ENCODE peak calls at places on chromosome 18, in five cellular contexts. B is OCI-LY7, G is AG04450, I is fibroblast of pulmonary artery, J is astrocyte of the spinal cord. N is an unnamed sample.

GRCh38 chr18:59624384-59624760 is 72.9 kb downstream of the CCBE1 start:
- DNase-seq in J (no peak), G (no peak), B (no peak), I (no peak), N (peak)

GRCh38 chr18:934518-935123 is 29.9 kb downstream of the ADCYAP1 start:
- DNase-seq in I (no peak), G (no peak), B (no peak), J (no peak), N (peak)

GRCh38 chr18:75854174-75854573 is 426.7 kb upstream of the SMIM21 start:
- DNase-seq in B (peak), I (no peak), G (no peak), J (no peak), N (no peak)

GRCh38 chr18:58603365-58604067 is 25.4 kb downstream of the ALPK2 start:
- DNase-seq in B (no peak), I (peak), G (no peak), J (peak), N (no peak)

GRCh38 chr18:64710105-64710861 is 561.4 kb upstream of the LINC00305 start:
- DNase-seq in J (peak), G (no peak), B (no peak), I (no peak), N (no peak)

GRCh38 chr18:80126797-80127196 is 17.7 kb downstream of the ADNP2 start:
- DNase-seq in B (no peak), J (no peak), G (no peak), I (no peak), N (no peak)

GRCh38 chr18:43405097-43405496 is 127.8 kb upstream of the SYT4 start:
- DNase-seq in B (no peak), G (no peak), I (peak), J (no peak), N (peak)

GRCh38 chr18:6341709-6342108 is 73.0 kb downstream of the L3MBTL4 start:
- DNase-seq in J (no peak), I (no peak), G (no peak), B (no peak), N (no peak)

GRCh38 chr18:22346342-22346967 is 71.3 kb downstream of the CTAGE1 start:
- DNase-seq in B (no peak), I (peak), J (peak), G (peak), N (peak)

GRCh38 chr18:4720498-4720897 is 265.4 kb upstream of the DLGAP1 start:
- DNase-seq in B (peak), J (no peak), I (no peak), G (no peak), N (no peak)

GRCh38 chr18:5895886-5896740 is 791 bp upstream of the TMEM200C start:
- DNase-seq in G (no peak), B (no peak), I (no peak), J (peak), N (no peak)

GRCh38 chr18:22503803-22504202 is 86.1 kb upstream of the CTAGE1 start:
- DNase-seq in G (peak), B (no peak), J (no peak), I (peak), N (peak)

GRCh38 chr18:48036191-48036590 is 105.7 kb upstream of the SMAD2 start:
- DNase-seq in B (no peak), I (no peak), G (no peak), J (no peak), N (peak)

GRCh38 chr18:3653859-3654441 is 204.0 kb downstream of the TGIF1 start:
- DNase-seq in I (no peak), B (no peak), J (no peak), G (no peak), N (no peak)

GRCh38 chr18:3654442-3655253 is 204.7 kb downstream of the TGIF1 start:
- DNase-seq in I (no peak), B (no peak), J (no peak), G (no peak), N (no peak)

GRCh38 chr18:3651266-3651665 is 201.3 kb downstream of the TGIF1 start:
- DNase-seq in G (no peak), I (no peak), J (no peak), B (no peak), N (no peak)

GRCh38 chr18:3653263-3653858 is 203.4 kb downstream of the TGIF1 start:
- DNase-seq in J (no peak), I (no peak), B (no peak), G (no peak), N (no peak)

DNA sequence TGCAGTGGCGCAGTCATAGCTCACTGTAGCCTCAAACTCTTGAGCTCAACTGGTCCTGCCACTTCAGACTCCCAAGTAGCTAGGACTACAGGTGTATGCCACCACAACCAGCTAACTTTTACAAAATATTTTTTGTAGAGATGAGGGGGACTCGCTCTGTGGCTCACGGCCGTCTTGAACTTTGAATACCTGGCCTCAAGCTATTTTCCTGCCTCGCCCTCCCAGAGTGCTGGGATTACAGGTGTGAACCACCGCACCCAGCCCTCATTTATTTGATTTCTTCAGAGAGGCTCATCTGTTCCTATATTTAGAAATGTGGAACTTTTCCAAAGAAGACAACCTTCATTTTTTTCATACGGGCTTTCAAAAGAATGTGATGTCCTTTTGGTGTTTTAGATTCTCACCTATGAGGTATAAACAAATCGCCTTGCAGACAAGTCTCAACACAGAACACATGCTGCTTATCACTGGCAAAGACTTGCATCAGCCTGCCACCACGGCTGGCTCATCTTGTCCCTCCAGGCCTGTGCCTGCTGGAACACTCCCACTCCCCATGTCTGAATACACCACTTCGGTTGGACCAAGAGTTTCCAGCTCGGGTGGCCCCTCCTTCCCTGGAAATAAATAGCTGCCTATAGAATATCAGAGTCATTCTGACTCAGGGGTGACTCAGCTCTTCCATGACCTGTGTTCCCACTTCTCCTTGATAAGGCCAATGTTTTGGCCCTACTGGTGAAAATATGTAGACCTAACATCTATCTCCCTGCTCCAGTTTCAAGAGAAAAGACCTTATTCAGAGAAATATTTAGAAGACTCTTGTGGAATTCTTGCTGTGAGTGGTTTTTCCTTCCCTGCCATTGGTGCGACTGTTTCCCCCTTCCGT is 202.6 kb downstream of the TGIF1 start:
- DNase-seq in J (peak), B (no peak), I (peak), G (peak), N (peak)
- H3K4me3 ChIP-seq in J (no peak), B (no peak), I (peak), G (no peak), N (peak)

GRCh38 chr18:69400976-69401474 is 337 bp downstream of the DOK6 start:
- DNase-seq in I (peak), J (peak), B (no peak), G (no peak), N (peak)
- H3K4me3 ChIP-seq in I (peak), J (peak), B (no peak), G (peak), N (peak)

GRCh38 chr18:7750966-7751365 is 183.8 kb downstream of the PTPRM start:
- DNase-seq in B (no peak), J (no peak), I (no peak), G (no peak), N (no peak)

GRCh38 chr18:7750095-7750663 is 183.1 kb downstream of the PTPRM start:
- DNase-seq in B (no peak), I (no peak), J (no peak), G (no peak), N (no peak)

GRCh38 chr18:7749001-7749391 is 181.9 kb downstream of the PTPRM start:
- DNase-seq in G (no peak), I (no peak), B (no peak), J (no peak), N (no peak)

GRCh38 chr18:7748252-7749000 is 181.3 kb downstream of the PTPRM start:
- DNase-seq in B (no peak), J (no peak), G (no peak), I (no peak), N (no peak)

GRCh38 chr18:7749510-7749981 is 182.4 kb downstream of the PTPRM start:
- DNase-seq in J (no peak), B (no peak), G (no peak), I (peak), N (peak)
- H3K4me3 ChIP-seq in J (no peak), B (no peak), G (no peak), I (no peak), N (no peak)

DNA sequence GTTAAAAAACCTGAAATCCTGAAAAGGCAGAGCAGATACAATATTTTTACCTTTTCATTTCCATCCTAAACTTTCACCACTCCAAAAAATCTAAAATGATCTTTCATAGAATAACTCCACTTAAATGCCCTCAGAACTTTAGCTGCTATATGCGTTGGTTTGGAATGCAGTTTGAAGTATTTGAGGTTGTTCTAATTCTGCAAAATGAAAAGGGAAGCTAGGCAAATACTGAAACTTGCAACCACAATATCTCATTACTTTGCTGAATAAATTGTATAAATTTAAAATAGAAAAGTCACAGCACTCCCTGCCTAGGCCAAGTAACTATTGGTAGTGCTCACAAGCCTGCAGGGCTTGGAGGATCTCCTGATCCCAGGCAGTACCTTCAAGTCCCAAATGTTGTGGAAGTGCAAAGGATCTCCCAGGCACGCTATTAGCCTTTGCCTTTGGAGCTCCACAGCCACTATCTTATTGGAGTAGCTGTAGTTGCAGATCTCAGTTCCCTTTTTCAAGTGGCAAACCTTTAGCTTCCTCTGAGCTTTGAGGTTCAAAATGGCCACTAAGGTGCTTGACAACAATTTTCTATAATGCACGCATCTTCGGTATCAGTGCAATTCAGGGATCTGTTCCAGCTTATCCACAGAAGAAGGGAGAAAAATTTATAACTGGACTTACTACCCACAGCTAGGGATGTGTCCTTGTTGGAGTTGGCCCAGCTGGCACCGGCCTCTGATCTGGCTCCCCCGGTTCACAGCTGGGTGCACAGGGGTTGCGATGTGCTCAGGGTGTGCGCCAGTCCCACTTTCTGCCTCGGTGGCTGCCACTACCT is 43.4 kb upstream of the ANKRD62 start:
- DNase-seq in B (peak), J (no peak), G (no peak), I (no peak), N (no peak)
- H3K4me3 ChIP-seq in B (peak), J (no peak), G (no peak), I (no peak), N (no peak)

DNA sequence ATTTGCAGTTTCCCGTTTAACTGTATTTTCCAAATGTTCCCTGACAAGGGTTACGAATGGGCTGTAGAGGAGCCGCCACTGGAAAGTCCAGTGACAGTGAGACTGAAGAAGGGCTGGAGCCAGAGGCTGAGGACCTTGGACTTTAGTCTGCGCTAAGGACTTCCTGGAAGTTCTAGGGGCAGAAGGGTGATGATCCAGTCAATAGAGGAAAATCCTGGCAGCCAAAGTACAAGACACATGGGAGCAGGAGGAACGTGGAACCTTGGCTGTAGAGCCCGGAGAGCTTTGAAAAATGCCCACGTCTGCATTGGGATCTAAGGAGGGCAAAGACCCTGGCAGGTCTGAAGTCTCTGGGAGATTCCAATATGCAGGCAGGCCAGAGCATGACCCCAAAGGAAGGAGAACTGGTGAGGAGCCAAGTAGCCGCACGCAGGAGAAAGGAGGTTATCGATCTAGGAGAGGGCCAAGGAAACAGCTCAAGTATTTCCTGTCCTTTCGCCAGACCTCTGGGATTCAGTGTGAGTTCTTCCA is 28.5 kb downstream of the MBP start:
- DNase-seq in B (no peak), G (no peak), J (no peak), I (peak), N (peak)
- H3K4me3 ChIP-seq in B (no peak), G (no peak), J (no peak), I (no peak), N (no peak)

GRCh38 chr18:27185025-27185763 is at the start of gene CHST9:
- DNase-seq in G (no peak), J (no peak), B (no peak), I (no peak), N (no peak)
- H3K4me3 ChIP-seq in G (no peak), J (peak), B (no peak), I (no peak), N (no peak)

N was measured in cardiac fibroblast.